ENCODE peak calls at places on chromosomes 13 and 19, in four cellular contexts. One of them, this sample, is unnamed.

GRCh38 chr13:42762251-42762650 is 19.1 kb upstream of the FAM216B start:
- DNase-seq in WTC11: no peak
- DNase-seq in AG09309: no peak
- DNase-seq in WERI-Rb-1: no peak
- DNase-seq in this sample: peak

GRCh38 chr19:6325614-6326013 is 7.8 kb downstream of the ACER1 start:
- DNase-seq in WERI-Rb-1: no peak
- DNase-seq in WTC11: no peak
- DNase-seq in AG09309: no peak
- DNase-seq in this sample: no peak

GRCh38 chr19:38702278-38702677 is 42.0 kb downstream of the CAPN12 start:
- DNase-seq in WTC11: no peak
- DNase-seq in WERI-Rb-1: no peak
- DNase-seq in AG09309: no peak
- DNase-seq in this sample: no peak

GRCh38 chr19:55340144-55340783 is 588 bp downstream of the KMT5C start:
- DNase-seq in AG09309: no peak
- DNase-seq in WERI-Rb-1: peak
- DNase-seq in WTC11: no peak
- DNase-seq in this sample: no peak

GRCh38 chr13:28357846-28358496 is 137.0 kb downstream of the FLT1 start:
- DNase-seq in AG09309: no peak
- DNase-seq in WERI-Rb-1: no peak
- DNase-seq in WTC11: no peak
- DNase-seq in this sample: no peak

GRCh38 chr13:93079294-93079693 is 147.3 kb upstream of the GPC6 start:
- DNase-seq in AG09309: no peak
- DNase-seq in WERI-Rb-1: no peak
- DNase-seq in WTC11: no peak
- DNase-seq in this sample: no peak

GRCh38 chr13:41017153-41017552 is 2.0 kb downstream of the ELF1 start:
- DNase-seq in WTC11: no peak
- DNase-seq in AG09309: no peak
- DNase-seq in WERI-Rb-1: no peak
- DNase-seq in this sample: no peak

GRCh38 chr13:75881109-75881775 is 245.1 kb downstream of the LMO7 start:
- DNase-seq in AG09309: no peak
- DNase-seq in WERI-Rb-1: no peak
- DNase-seq in WTC11: no peak
- DNase-seq in this sample: no peak

GRCh38 chr19:15551183-15552004 is 43.1 kb downstream of the CYP4F22 start:
- DNase-seq in WERI-Rb-1: peak
- DNase-seq in AG09309: no peak
- DNase-seq in WTC11: peak
- DNase-seq in this sample: no peak

GRCh38 chr19:954672-955494 is 29.0 kb downstream of the ARID3A start:
- DNase-seq in AG09309: no peak
- DNase-seq in WTC11: no peak
- DNase-seq in WERI-Rb-1: no peak
- DNase-seq in this sample: no peak

GRCh38 chr13:41546372-41547252 is 89.3 kb downstream of the RGCC start:
- DNase-seq in WERI-Rb-1: no peak
- DNase-seq in AG09309: peak
- DNase-seq in WTC11: no peak
- DNase-seq in this sample: peak

GRCh38 chr19:45730389-45731288 is at the start of gene FBXO46:
- DNase-seq in AG09309: peak
- DNase-seq in WTC11: peak
- DNase-seq in WERI-Rb-1: peak
- DNase-seq in this sample: peak

GRCh38 chr19:41937976-41938375 is 9.7 kb upstream of the ERFL start:
- DNase-seq in AG09309: no peak
- DNase-seq in WTC11: no peak
- DNase-seq in WERI-Rb-1: no peak
- DNase-seq in this sample: no peak
- TF ChIP-seq CTCF in AG09309: peak
- TF ChIP-seq CTCF in WTC11: no peak
- TF ChIP-seq CTCF in WERI-Rb-1: peak
- TF ChIP-seq CTCF in this sample: peak

GRCh38 chr19:3955688-3956087 is 15.2 kb downstream of the DAPK3 start:
- DNase-seq in AG09309: no peak
- DNase-seq in WTC11: no peak
- DNase-seq in WERI-Rb-1: no peak
- DNase-seq in this sample: no peak

GRCh38 chr19:3949997-3950859 is 17.4 kb downstream of the NMRK2 start:
- DNase-seq in AG09309: no peak
- DNase-seq in WTC11: no peak
- DNase-seq in WERI-Rb-1: peak
- DNase-seq in this sample: no peak

GRCh38 chr19:3954107-3954506 is 16.8 kb downstream of the DAPK3 start:
- DNase-seq in WTC11: no peak
- DNase-seq in AG09309: no peak
- DNase-seq in WERI-Rb-1: no peak
- DNase-seq in this sample: no peak

GRCh38 chr19:3949294-3949693 is 16.4 kb downstream of the NMRK2 start:
- DNase-seq in AG09309: no peak
- DNase-seq in WERI-Rb-1: no peak
- DNase-seq in WTC11: no peak
- DNase-seq in this sample: no peak

GRCh38 chr19:3950871-3951861 is 18.3 kb downstream of the NMRK2 start:
- DNase-seq in WTC11: no peak
- DNase-seq in AG09309: no peak
- DNase-seq in WERI-Rb-1: peak
- DNase-seq in this sample: no peak
- TF ChIP-seq CTCF in WTC11: no peak
- TF ChIP-seq CTCF in AG09309: no peak
- TF ChIP-seq CTCF in WERI-Rb-1: no peak
- TF ChIP-seq CTCF in this sample: no peak

GRCh38 chr13:24627090-24627714 is 53.0 kb upstream of the ATP12A start:
- DNase-seq in WTC11: peak
- DNase-seq in WERI-Rb-1: peak
- DNase-seq in AG09309: no peak
- DNase-seq in this sample: no peak
- TF ChIP-seq CTCF in WTC11: peak
- TF ChIP-seq CTCF in WERI-Rb-1: peak
- TF ChIP-seq CTCF in AG09309: peak
- TF ChIP-seq CTCF in this sample: peak

DNA sequence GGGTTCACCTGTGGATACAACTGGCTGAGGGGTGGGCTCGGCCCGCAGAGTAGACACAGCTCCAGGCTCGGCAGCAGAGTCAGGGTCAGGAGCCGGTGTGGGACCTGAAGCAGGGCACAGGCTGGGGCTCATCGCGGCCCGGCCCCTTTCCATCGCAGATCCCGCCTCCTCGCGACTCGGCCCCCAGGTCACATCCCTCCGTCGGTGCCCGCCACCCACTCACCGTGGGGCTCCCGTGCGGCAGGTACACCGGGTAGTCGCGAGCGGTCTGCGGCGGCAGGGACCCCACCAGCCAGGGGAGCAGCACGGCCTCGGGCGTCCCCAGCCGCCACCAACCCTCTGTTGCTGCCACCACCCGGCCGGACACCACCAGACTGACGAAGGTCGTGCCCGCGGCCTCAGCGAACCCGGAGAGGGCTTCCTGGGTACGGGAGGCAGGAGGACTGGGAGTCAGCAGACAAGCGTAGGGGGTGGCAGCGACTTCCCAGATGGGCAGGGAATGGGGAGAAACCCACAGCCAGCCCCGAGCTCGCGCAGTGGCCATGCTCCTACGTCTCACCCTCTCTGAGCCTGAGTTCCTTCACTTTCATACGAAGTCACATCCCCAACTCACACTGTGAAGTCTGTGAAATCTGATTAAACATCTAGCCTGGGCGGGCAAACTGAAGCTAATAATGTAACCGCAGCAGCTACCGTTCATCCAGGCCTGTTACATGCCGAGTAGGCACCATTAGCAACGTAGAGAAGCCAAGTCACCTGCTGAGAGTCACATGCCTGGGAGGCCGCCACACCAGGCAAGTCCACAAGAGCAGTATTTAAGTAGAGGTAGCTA is 3.7 kb downstream of the FUZ start:
- DNase-seq in WTC11: peak
- DNase-seq in WERI-Rb-1: peak
- DNase-seq in AG09309: no peak
- DNase-seq in this sample: no peak
- TF ChIP-seq CTCF in WTC11: no peak
- TF ChIP-seq CTCF in WERI-Rb-1: no peak
- TF ChIP-seq CTCF in AG09309: no peak
- TF ChIP-seq CTCF in this sample: no peak